ENCODE peak calls at places on chromosome 19, in eight cellular contexts. J is GDM1; V is WTC11; E is endodermal cell; B is BJ; L is activated T-cell treated with anti-CD3 and anti-CD28 coated beads, Interleukin-2, amount 50 U/mL, for 72 hours; Q is endothelial cell of umbilical vein; X is activated CD4-positive, alpha-beta T cell treated with anti-CD3 and anti-CD28 coated beads, Interleukin-2, amount 50 U/mL, for 24 hours. G is an unnamed sample.

GRCh38 chr19:29289020-29289419 is 76.1 kb upstream of the UQCRFS1 start:
- DNase-seq in J (no peak), V (no peak), E (no peak), B (no peak), L (no peak), Q (no peak), X (no peak), G (no peak)

GRCh38 chr19:12737666-12738351 is 512 bp downstream of the GET3 start:
- DNase-seq in J (no peak), V (no peak), E (no peak), B (no peak), L (no peak), Q (no peak), X (no peak), G (no peak)

GRCh38 chr19:43132696-43133095 is 50.2 kb upstream of the PSG2 start:
- DNase-seq in J (no peak), V (no peak), E (no peak), B (no peak), L (no peak), Q (no peak), X (no peak), G (no peak)

GRCh38 chr19:7775761-7776160 is 12.7 kb downstream of the CLEC4M start:
- DNase-seq in J (no peak), V (no peak), E (no peak), B (no peak), L (no peak), Q (no peak), X (no peak), G (no peak)

GRCh38 chr19:1823020-1823419 is 10.9 kb upstream of the ATP8B3 start:
- DNase-seq in J (no peak), V (no peak), E (no peak), B (no peak), L (no peak), Q (no peak), X (no peak), G (no peak)

GRCh38 chr19:13215572-13216380 is 65.6 kb downstream of the IER2 start:
- DNase-seq in J (no peak), V (no peak), E (no peak), B (no peak), L (peak; percentile 23), Q (no peak), X (no peak), G (no peak)

GRCh38 chr19:2533072-2533425 is 57.1 kb downstream of the GADD45B start:
- DNase-seq in J (no peak), V (no peak), E (no peak), B (no peak), L (no peak), Q (no peak), X (no peak), G (no peak)

GRCh38 chr19:13091400-13092161 is 11.1 kb downstream of the LYL1 start:
- DNase-seq in J (no peak), V (peak; percentile 55), E (peak; percentile 65), B (peak; percentile 74), L (no peak), Q (peak; percentile 93), X (no peak), G (no peak)

GRCh38 chr19:8161135-8161646 is 11.8 kb upstream of the FBN3 start:
- DNase-seq in J (peak; percentile 21), V (peak; percentile 56), E (peak; percentile 75), B (no peak), L (no peak), Q (no peak), X (no peak), G (no peak)

GRCh38 chr19:41000310-41000737 is 9.2 kb downstream of the CYP2B6 start:
- DNase-seq in J (no peak), V (no peak), E (no peak), B (no peak), L (peak; percentile 15), Q (no peak), X (no peak), G (no peak)

GRCh38 chr19:13761423-13761822 is 2.9 kb upstream of the MRI1 start:
- DNase-seq in J (no peak), V (no peak), E (no peak), B (no peak), L (no peak), Q (no peak), X (no peak), G (no peak)

GRCh38 chr19:45238556-45238955 is 6.7 kb downstream of the EXOC3L2 start:
- DNase-seq in J (no peak), V (no peak), E (no peak), B (no peak), L (no peak), Q (no peak), X (no peak), G (no peak)

G was measured in KG1.